ENCODE peak calls at places on chromosomes 5 and 9, in eight cellular contexts. R is H9; Y is HFF-Myc; F is cardiac muscle cell; H is dorsolateral prefrontal cortex; K is spleen; Q is CD4-positive, alpha-beta T cell; M is fibroblast of pulmonary artery. D is an unnamed sample.

GRCh38 chr5:1800470-1801060 is 642 bp upstream of the NDUFS6 start:
- DNase-seq in R (no peak), Y (no peak), F (peak; percentile 20), H (no peak), K (no peak), Q (no peak), M (peak; percentile 19), D (no peak)

GRCh38 chr5:141729387-141730006 is 47.5 kb upstream of the ARAP3 start:
- DNase-seq in R (no peak), Y (no peak), F (no peak), H (peak; percentile 47), K (no peak), Q (no peak), M (no peak), D (no peak)

GRCh38 chr9:98375138-98375726 is 119.8 kb upstream of the TBC1D2 start:
- DNase-seq in R (no peak), Y (no peak), F (no peak), H (no peak), K (no peak), Q (no peak), M (peak; percentile 81), D (no peak)

GRCh38 chr5:92518318-92518913 is 1062.6 kb downstream of the NR2F1-AS1 start:
- DNase-seq in R (peak; percentile 34), Y (peak; percentile 44), F (peak; percentile 43), H (no peak), K (no peak), Q (no peak), M (peak; percentile 67), D (peak; percentile 21)

GRCh38 chr5:155839251-155840037 is 487.5 kb upstream of the SGCD start:
- DNase-seq in R (peak; percentile 38), Y (no peak), F (peak; percentile 38), H (no peak), K (no peak), Q (no peak), M (no peak), D (no peak)

GRCh38 chr5:78077369-78078068 is 217.0 kb downstream of the AP3B1 start:
- DNase-seq in R (no peak), Y (no peak), F (no peak), H (no peak), K (no peak), Q (no peak), M (no peak), D (no peak)

GRCh38 chr5:170278611-170279500 is 18.7 kb downstream of the LCP2 start:
- DNase-seq in R (peak; percentile 45), Y (no peak), F (no peak), H (no peak), K (peak; percentile 95), Q (peak; percentile 81), M (no peak), D (peak; percentile 83)

GRCh38 chr5:55276771-55277170 is 30.7 kb downstream of the DHX29 start:
- DNase-seq in R (no peak), Y (no peak), F (no peak), H (no peak), K (no peak), Q (no peak), M (no peak), D (no peak)

GRCh38 chr5:164354138-164354751 is 848.8 kb downstream of the MAT2B start:
- DNase-seq in R (no peak), Y (no peak), F (no peak), H (no peak), K (no peak), Q (no peak), M (no peak), D (no peak)

GRCh38 chr9:116365056-116365471 is 211.5 kb downstream of the PAPPA start:
- DNase-seq in R (no peak), Y (peak; percentile 37), F (no peak), H (no peak), K (no peak), Q (no peak), M (peak; percentile 84), D (no peak)

GRCh38 chr9:114539718-114540410 is 34.6 kb upstream of the WHRN start:
- DNase-seq in R (no peak), Y (no peak), F (no peak), H (no peak), K (no peak), Q (no peak), M (no peak), D (no peak)

GRCh38 chr9:31103836-31104235 is 1280.6 kb upstream of the ACO1 start:
- DNase-seq in R (no peak), Y (no peak), F (no peak), H (no peak), K (no peak), Q (no peak), M (peak; percentile 28), D (no peak)

GRCh38 chr5:42813533-42813932 is 1.8 kb upstream of the SELENOP start:
- DNase-seq in R (peak; percentile 81), Y (no peak), F (peak; percentile 27), H (no peak), K (no peak), Q (no peak), M (no peak), D (no peak)

GRCh38 chr5:56480305-56481146 is 247.4 kb upstream of the ANKRD55 start:
- DNase-seq in R (peak; percentile 47), Y (no peak), F (peak; percentile 60), H (peak; percentile 67), K (peak; percentile 88), Q (peak; percentile 25), M (peak; percentile 77), D (no peak)

GRCh38 chr5:117761190-117761589 is 1186.6 kb upstream of the SEMA6A start:
- DNase-seq in R (no peak), Y (no peak), F (no peak), H (no peak), K (no peak), Q (no peak), M (peak; percentile 3), D (no peak)

GRCh38 chr5:3837544-3837943 is 241.9 kb downstream of the IRX1 start:
- DNase-seq in R (no peak), Y (no peak), F (no peak), H (no peak), K (no peak), Q (no peak), M (no peak), D (no peak)

GRCh38 chr5:147643142-147643541 is 133.3 kb upstream of the DPYSL3 start:
- DNase-seq in R (no peak), Y (no peak), F (no peak), H (no peak), K (no peak), Q (no peak), M (no peak), D (no peak)
- TF ChIP-seq CTCF in R (no peak), Y (no peak), F (no peak), H (no peak), K (no peak), Q (no peak), M (no peak), D (no peak)

GRCh38 chr9:15512889-15513288 is 2.1 kb upstream of the PSIP1 start:
- DNase-seq in R (peak; percentile 68), Y (no peak), F (no peak), H (no peak), K (no peak), Q (no peak), M (no peak), D (no peak)

GRCh38 chr9:15512204-15512603 is 1.4 kb upstream of the PSIP1 start:
- DNase-seq in R (no peak), Y (no peak), F (no peak), H (no peak), K (no peak), Q (no peak), M (no peak), D (no peak)

GRCh38 chr9:15509931-15510788 is 610 bp downstream of the PSIP1 start:
- DNase-seq in R (peak; percentile 58), Y (no peak), F (peak; percentile 48), H (no peak), K (peak; percentile 91), Q (peak; percentile 59), M (peak; percentile 17), D (no peak)

GRCh38 chr9:15510789-15511575 is at the start of gene PSIP1:
- DNase-seq in R (peak; percentile 84), Y (peak; percentile 39), F (peak; percentile 88), H (peak; percentile 77), K (peak; percentile 95), Q (peak; percentile 80), M (peak; percentile 84), D (peak; percentile 84)

DNA sequence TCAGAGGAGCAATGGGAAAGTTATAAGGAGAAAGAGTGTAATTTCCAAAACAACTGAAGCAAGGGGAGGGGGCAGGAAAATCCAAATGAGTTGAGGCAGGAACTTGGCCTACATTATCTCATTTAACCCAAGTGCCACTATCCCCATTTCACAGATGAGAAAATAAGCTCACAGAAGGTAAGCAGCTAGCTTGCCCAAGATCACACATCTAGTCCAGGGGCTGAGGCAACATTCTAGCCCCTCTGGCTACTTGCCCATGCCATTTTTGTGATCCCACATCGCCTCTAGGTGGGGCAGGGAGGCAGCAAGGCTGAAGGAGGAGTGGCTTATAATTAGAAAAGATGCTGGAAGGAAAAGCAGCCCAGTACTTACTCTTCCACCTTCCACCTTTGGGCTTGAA is 2.6 kb upstream of the PSIP1 start:
- DNase-seq in R (peak; percentile 80), Y (no peak), F (no peak), H (no peak), K (no peak), Q (no peak), M (peak; percentile 35), D (no peak)
- TF ChIP-seq CTCF in R (peak; percentile 68), Y (peak; percentile 28), F (peak; percentile 22), H (no peak), K (no peak), Q (no peak), M (peak; percentile 9), D (peak; percentile 39)

GRCh38 chr9:70490478-70490877 is 76.0 kb upstream of the KLF9 start:
- DNase-seq in R (no peak), Y (no peak), F (no peak), H (no peak), K (no peak), Q (no peak), M (no peak), D (no peak)
- TF ChIP-seq CTCF in R (no peak), Y (no peak), F (no peak), H (no peak), K (no peak), Q (no peak), M (no peak), D (no peak)

DNA sequence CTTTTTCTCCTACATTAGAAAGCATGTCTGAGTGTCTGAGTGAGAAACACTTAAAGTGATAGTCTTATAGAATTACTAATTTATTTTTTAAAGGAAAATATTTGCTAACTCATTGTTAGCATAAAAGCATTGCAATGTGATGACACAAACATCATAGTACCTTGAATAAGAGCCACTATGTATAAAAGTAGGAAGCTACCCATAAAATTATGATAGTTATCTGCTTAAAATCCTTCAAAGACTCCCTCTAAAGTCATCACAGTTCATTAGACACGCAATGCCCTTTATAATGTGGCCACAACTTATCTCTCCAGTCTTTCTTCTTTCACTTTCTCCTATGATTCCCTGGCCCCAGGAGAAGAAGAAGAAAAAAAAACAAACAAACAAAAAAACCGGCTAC is 1144.0 kb upstream of the NUDT12 start:
- DNase-seq in R (no peak), Y (no peak), F (no peak), H (no peak), K (no peak), Q (no peak), M (no peak), D (no peak)
- TF ChIP-seq CTCF in R (no peak), Y (no peak), F (no peak), H (no peak), K (no peak), Q (no peak), M (no peak), D (no peak)